ENCODE peak calls at places on chromosome 2, in five cellular contexts. E is WTC11, H is HepG2, W is K562, Q is GM12878. P is an unnamed sample.
A peak's percentile ranks its signal among the peaks of the same experiment; 100 is the strongest.

GRCh38 chr2:238924496-238925195 is 76.8 kb downstream of the TWIST2 start:
- DNase-seq in E (no peak), Q (no peak), W (no peak), H (no peak), P (no peak)

GRCh38 chr2:239824051-239824694 is 201.0 kb downstream of the NDUFA10 start:
- DNase-seq in W (peak; percentile 18), Q (no peak), E (peak; percentile 65), H (peak; percentile 66), P (peak; percentile 65)

GRCh38 chr2:202418027-202418426 is 41.9 kb downstream of the BMPR2 start:
- DNase-seq in W (no peak), H (no peak), Q (no peak), E (no peak), P (no peak)

GRCh38 chr2:223513771-223514455 is 88.2 kb downstream of the SCG2 start:
- DNase-seq in E (no peak), H (no peak), Q (no peak), W (no peak), P (peak; percentile 13)

GRCh38 chr2:167908786-167909185 is 338.6 kb downstream of the STK39 start:
- DNase-seq in E (no peak), H (no peak), Q (no peak), W (no peak), P (no peak)

GRCh38 chr2:148599112-148599991 is 45.2 kb upstream of the EPC2 start:
- DNase-seq in E (no peak), H (no peak), W (no peak), Q (no peak), P (no peak)

GRCh38 chr2:70516596-70516995 is 37.0 kb downstream of the TGFA start:
- DNase-seq in Q (peak; percentile 24), H (no peak), E (no peak), W (no peak), P (peak; percentile 17)

GRCh38 chr2:80258793-80259192 is 45.8 kb downstream of the LRRTM1 start:
- DNase-seq in W (no peak), E (no peak), Q (no peak), H (no peak), P (no peak)

GRCh38 chr2:201261471-201261870 is 1.1 kb downstream of the CASP8 start:
- DNase-seq in H (no peak), W (no peak), E (no peak), Q (no peak), P (no peak)

GRCh38 chr2:71640459-71640858 is 187.1 kb downstream of the DYSF start:
- DNase-seq in H (no peak), E (no peak), W (no peak), Q (no peak), P (no peak)

GRCh38 chr2:79604748-79605147 is 91.9 kb downstream of the CTNNA2 start:
- DNase-seq in Q (no peak), E (no peak), H (no peak), W (no peak), P (no peak)

GRCh38 chr2:101038455-101039255 is 36.6 kb downstream of the RPL31 start:
- DNase-seq in W (peak; percentile 29), Q (no peak), E (peak; percentile 66), H (peak; percentile 45), P (peak; percentile 59)

GRCh38 chr2:130380096-130380934 is 24.5 kb downstream of the PTPN18 start:
- DNase-seq in Q (no peak), E (no peak), H (no peak), W (peak; percentile 62), P (no peak)

GRCh38 chr2:140504596-140504995 is 1626.2 kb downstream of the LRP1B start:
- DNase-seq in Q (no peak), E (no peak), H (no peak), W (no peak), P (no peak)

GRCh38 chr2:146873056-146873455 is 971.8 kb upstream of the ACVR2A start:
- DNase-seq in W (no peak), E (no peak), H (no peak), Q (no peak), P (no peak)

DNA sequence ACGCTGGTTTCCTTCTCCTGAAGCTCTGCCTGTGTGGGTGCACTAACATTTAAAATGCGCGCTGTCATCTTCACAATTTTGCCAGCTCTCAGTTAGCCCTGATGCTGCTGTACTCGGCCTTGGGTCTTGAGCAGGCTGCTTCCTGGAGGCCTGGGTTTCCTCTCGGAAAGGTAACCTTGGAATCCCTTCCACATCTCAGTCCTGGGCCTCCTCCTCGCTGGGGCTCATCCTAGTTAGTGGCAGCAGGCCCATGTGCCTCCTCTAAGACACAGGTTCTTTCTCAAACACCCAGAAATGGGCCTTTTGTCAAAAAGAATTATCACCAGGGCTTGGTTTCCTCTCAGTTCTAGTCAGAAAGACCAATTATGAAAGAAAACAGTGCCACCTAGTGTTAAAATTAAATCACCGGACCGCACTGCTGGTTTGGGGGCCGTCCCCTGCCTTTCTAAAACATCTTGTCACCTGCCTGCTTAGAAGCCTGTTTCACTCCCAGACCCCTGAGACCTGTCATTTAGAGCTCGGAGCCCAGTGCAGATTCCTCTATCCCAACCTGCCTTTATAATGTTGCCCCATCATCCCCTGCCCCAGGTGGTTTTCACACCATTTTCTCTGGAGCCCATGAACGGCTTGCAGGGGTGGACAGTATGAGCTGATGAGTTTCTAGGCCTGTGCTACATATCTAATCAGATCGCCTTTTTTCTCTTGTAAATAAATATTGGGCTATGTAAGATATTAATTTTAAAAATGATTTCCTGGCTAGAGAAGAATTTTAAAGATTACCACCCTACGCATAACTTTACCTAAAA is 42.4 kb downstream of the HK2 start:
- DNase-seq in H (peak; percentile 61), E (peak; percentile 28), W (peak; percentile 63), Q (peak; percentile 20), P (peak; percentile 65)
- TF ChIP-seq ESRRA in H (no peak), E (no peak), W (no peak), Q (no peak), P (no peak)

DNA sequence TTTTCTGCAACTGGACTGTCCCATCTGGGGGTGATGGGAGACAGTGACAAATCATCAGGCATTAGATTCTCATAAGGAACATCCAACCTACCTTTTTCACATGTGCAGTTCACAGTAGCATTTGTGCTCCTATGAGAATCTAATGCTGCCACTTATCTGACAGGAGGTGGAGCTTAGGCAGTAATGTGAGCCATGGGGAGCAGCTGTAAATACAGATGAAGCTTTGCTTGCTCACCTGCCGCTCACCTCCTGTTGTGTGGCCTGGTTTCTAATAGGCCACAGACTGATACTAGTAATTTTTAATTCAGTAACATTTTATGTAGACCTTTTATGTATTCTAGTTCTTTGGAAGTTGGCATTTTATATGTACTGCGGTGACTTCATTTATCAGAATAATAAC is 180.1 kb upstream of the SPOPL start:
- DNase-seq in W (no peak), H (no peak), Q (no peak), E (no peak), P (no peak)
- TF ChIP-seq MAX in W (no peak), H (no peak), Q (no peak), E (no peak), P (no peak)

DNA sequence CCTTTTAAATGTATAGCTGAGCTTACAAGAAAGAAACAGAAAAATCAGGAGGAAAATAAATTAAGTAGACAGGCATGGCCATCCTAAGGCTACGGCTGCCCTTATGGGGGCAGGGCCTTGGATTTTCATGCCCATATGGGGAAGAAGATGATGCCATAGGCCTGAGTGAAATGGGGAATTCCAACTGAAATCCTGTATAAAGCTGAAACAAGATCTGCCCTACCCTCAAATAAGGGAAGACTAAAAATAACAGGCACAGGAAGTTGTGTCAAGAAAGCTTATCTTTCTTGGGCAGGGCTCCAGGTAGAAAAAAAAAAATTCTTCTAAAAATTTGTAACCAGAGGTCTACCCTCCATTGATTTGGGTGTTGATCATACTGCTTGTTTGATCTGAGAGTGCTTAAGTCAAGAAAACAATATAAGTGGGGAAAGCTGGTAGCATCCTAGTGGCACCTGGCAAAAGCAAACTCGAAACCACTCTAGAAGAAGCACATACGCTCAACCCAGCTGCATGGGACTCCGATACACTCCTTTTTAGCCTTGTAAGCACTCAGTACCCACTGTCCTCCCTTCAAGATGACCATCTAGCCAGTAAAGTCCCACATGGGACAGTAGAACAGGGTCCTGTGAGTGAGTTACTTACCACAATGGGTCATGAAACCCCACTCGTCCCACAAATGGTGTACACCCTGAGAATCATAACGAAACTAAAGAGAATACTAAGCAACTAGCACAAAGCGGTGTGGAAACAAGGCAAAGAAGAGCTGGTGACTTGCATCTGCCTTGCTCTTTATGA is 22.3 kb downstream of the DNAH7 start:
- DNase-seq in Q (peak; percentile 45), E (no peak), W (no peak), H (no peak), P (no peak)
- TF ChIP-seq ESRRA in Q (no peak), E (no peak), W (no peak), H (no peak), P (no peak)

GRCh38 chr2:138228101-138228500 is 263.8 kb downstream of the HNMT start:
- DNase-seq in H (peak; percentile 21), E (no peak), Q (no peak), W (no peak), P (no peak)
- TF ChIP-seq MAX in H (no peak), E (no peak), Q (no peak), W (no peak), P (no peak)

GRCh38 chr2:27071990-27072830 is 756 bp upstream of the OST4 start:
- DNase-seq in W (no peak), H (no peak), E (peak; percentile 57), Q (no peak), P (no peak)
- TF ChIP-seq ESRRA in W (no peak), H (no peak), E (no peak), Q (no peak), P (no peak)

DNA sequence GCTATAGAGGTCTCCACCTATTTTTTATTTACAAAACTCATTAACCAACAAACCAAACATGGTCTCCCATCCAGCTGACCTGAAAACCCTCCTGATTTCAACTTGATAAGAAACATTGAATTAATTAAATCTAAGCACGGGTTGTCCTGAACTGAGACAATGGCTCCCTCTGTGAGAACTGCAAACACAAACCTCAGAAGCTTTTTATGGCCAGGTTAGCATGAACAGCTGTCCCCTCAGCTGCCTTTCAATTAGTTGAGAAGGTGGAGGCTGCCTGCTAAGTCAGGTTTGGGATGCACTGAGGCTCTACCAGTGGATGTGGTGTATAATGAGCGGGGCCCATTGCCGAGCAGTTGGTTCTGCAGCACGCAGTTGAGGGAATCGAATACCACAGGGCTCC is 258.5 kb upstream of the DDX18 start:
- DNase-seq in W (no peak), Q (no peak), H (no peak), E (no peak), P (no peak)
- TF ChIP-seq MAX in W (no peak), Q (no peak), H (no peak), E (no peak), P (no peak)

DNA sequence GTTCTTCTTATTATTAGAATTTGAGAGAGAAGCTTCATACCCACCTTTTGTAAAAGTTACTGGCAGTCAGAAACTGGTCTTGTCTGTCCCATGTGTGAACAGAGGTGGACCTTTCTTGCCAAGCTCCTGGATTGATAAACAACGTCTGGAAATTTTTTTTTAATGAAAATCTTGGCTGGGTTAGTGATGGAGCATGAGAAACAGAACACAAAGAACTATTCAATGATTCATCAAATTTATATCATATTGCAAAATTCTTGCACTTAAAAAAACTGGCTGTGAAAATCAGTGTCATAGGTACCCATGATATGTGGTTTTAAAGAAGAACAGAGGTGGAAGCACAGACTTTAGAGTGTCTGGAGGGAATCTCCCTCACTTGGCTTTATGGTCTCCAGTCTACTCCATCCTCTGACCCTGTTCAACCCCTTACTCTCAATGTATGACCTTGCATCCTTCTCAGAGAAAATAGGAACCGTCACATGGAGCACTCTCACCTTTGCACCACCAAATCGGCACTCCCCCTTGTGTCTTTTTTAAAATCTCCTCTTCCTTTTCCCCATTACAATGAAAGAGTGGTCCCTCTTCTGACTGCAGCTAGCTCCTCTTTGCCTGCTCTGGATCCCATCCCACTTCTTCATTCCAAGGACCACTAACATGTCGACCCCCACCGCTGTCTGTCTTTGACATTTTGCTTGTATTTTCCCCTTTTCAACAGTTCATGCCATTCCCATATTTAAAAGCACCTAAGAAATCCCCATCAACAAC is 58.2 kb downstream of the COPS8 start:
- DNase-seq in Q (no peak), E (no peak), W (no peak), H (no peak), P (no peak)
- TF ChIP-seq ESRRA in Q (no peak), E (no peak), W (no peak), H (no peak), P (no peak)